ENCODE peak calls at places on chromosomes 16 and 17, in five cellular contexts. X is suprapubic skin, Q is sigmoid colon, W is transverse colon, C is GM23338. A is an unnamed sample.

GRCh38 chr17:44828919-44829557 is 1.0 kb downstream of the GJC1 start:
- DNase-seq in Q (no peak), X (no peak), C (no peak), W (no peak), A (no peak)

GRCh38 chr16:78129349-78129748 is 29.9 kb downstream of the WWOX start:
- DNase-seq in W (no peak), X (no peak), C (no peak), Q (no peak), A (no peak)

GRCh38 chr16:46733319-46733830 is 14.8 kb downstream of the MYLK3 start:
- DNase-seq in Q (peak; percentile 37), W (no peak), C (no peak), X (peak; percentile 35), A (no peak)

GRCh38 chr16:75537795-75538194 is 1.9 kb upstream of the CHST5 start:
- DNase-seq in X (no peak), C (no peak), Q (no peak), W (no peak), A (no peak)

GRCh38 chr16:22250522-22250921 is 44.4 kb downstream of the EEF2K start:
- DNase-seq in X (no peak), W (no peak), Q (no peak), C (no peak), A (no peak)

GRCh38 chr17:66625321-66625767 is 209.6 kb upstream of the CACNG5 start:
- DNase-seq in W (no peak), Q (no peak), C (peak; percentile 62), X (no peak), A (peak; percentile 63)

GRCh38 chr17:68452724-68453290 is 4.5 kb downstream of the WIPI1 start:
- DNase-seq in C (no peak), X (no peak), Q (no peak), W (no peak), A (no peak)

GRCh38 chr17:57819273-57819672 is 30.6 kb downstream of the MRPS23 start:
- DNase-seq in W (no peak), C (no peak), Q (no peak), X (no peak), A (no peak)

GRCh38 chr16:89805136-89805905 is 11.1 kb downstream of the FANCA start:
- DNase-seq in X (no peak), Q (no peak), W (no peak), C (no peak), A (no peak)

DNA sequence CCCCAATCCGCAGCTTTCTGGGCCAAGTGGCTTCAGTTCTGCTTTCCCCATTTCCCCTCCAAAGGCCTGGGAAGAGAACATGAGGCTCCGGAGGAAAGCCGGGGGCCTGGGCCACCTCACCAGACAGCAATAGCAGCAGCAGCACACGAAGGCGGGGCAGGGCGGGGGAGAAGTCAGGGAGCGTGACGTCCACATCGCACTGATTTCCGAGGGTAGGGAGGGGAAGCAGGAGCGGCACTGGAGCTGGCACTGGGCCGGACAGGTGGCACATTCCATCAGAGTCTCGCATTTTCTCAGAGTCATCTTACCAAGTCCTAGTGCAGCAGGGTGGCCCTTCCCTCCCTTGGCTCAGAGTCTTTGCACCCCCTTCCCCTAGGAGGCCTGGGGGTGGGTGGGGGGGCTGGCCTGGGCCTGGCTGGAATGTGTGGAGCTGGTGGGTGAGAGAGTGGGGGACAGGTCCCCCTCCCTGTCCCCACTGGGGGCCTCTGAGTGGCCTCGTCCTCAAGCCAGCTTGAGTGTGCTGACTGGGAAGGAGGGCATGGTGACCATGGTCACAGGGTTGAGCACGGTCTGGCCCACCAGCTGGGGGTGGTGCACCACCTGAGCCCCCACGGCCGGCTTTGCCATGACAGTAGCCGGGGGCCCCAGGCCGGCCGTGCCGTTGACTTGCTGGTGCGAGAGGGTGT is 14.3 kb downstream of the MNT start:
- DNase-seq in W (peak; percentile 82), C (no peak), Q (no peak), X (no peak), A (peak; percentile 10)
- TF ChIP-seq POLR2AphosphoS5 in W (no peak), C (no peak), Q (no peak), X (no peak), A (no peak)

GRCh38 chr17:50035930-50036329 is 20.0 kb upstream of the ITGA3 start:
- DNase-seq in X (no peak), W (no peak), C (no peak), Q (no peak), A (no peak)

GRCh38 chr17:50035421-50035879 is 20.5 kb upstream of the ITGA3 start:
- DNase-seq in X (peak; percentile 46), W (no peak), C (no peak), Q (no peak), A (peak; percentile 17)

GRCh38 chr17:50039058-50039457 is 16.9 kb upstream of the ITGA3 start:
- DNase-seq in W (no peak), Q (no peak), X (peak; percentile 25), C (no peak), A (peak; percentile 10)

GRCh38 chr17:50036455-50037320 is 19.2 kb upstream of the ITGA3 start:
- DNase-seq in C (no peak), W (no peak), X (no peak), Q (no peak), A (peak; percentile 23)

GRCh38 chr17:50037321-50038107 is 18.4 kb upstream of the ITGA3 start:
- DNase-seq in X (peak; percentile 51), W (peak; percentile 53), Q (peak; percentile 92), C (no peak), A (peak; percentile 55)
- TF ChIP-seq POLR2AphosphoS5 in X (no peak), W (peak; percentile 17), Q (peak; percentile 33), C (no peak), A (peak; percentile 24)

GRCh38 chr16:29816694-29817441 is 916 bp downstream of the PAGR1 start:
- DNase-seq in C (peak; percentile 80), X (peak; percentile 86), W (peak; percentile 73), Q (peak; percentile 88), A (peak; percentile 63)
- TF ChIP-seq POLR2AphosphoS5 in C (peak; percentile 40), X (no peak), W (peak; percentile 12), Q (peak; percentile 33), A (no peak)

GRCh38 chr17:2892305-2892971 is 96.2 kb downstream of the RAP1GAP2 start:
- DNase-seq in W (peak; percentile 34), X (no peak), C (no peak), Q (no peak), A (peak; percentile 24)
- TF ChIP-seq POLR2AphosphoS5 in W (no peak), X (no peak), C (no peak), Q (no peak), A (peak; percentile 53)

GRCh38 chr16:68939921-68940320 is 96.6 kb downstream of the TANGO6 start:
- DNase-seq in C (no peak), W (no peak), X (no peak), Q (no peak), A (no peak)

GRCh38 chr16:68934402-68934801 is 91.1 kb downstream of the TANGO6 start:
- DNase-seq in Q (no peak), X (no peak), W (no peak), C (no peak), A (no peak)

GRCh38 chr16:68935008-68935407 is 91.7 kb downstream of the TANGO6 start:
- DNase-seq in C (no peak), W (no peak), X (no peak), Q (no peak), A (no peak)

DNA sequence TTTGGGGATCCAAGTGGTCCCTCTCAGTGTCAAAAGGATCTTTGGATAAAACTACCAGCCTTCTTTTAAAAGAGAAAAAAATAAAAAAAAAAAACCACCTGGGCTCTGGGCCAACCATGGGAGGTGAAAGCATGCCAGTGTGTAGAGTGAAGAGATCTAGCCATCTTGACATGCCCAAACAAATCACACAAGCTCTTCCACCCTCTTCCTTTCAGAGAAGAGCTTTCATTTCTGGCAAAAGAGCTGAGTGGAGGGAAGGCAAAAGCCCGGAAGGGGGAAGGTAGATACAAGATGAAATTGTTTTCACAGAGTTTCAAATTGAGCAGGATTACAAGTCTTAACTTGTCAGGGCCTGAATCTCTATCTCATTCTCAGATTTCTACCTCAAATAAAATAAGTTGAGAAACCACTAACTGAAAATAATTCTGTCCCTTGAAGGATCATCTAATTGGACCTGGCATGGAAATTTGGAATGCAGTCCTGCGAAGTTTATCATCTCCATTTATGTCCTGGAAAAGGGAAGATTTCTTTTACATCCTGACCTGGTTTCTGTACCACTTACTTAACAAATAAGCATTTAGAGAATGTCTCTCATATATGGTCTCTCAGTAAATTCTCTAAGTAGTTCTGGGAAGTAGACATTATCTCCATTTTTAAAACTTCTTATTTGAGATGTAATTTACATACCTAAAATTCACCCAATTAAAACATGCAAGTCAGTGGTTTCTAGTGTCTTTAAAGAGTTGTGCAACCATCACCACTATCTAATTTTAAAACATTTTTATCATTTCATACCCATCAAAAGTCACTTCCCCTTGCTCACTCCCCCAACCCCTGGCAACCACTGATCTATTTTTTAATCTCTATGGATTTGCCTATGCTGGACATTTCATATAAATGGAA is 93.6 kb downstream of the TANGO6 start:
- DNase-seq in X (no peak), Q (no peak), C (no peak), W (no peak), A (no peak)
- TF ChIP-seq POLR2AphosphoS5 in X (no peak), Q (no peak), C (no peak), W (no peak), A (no peak)

DNA sequence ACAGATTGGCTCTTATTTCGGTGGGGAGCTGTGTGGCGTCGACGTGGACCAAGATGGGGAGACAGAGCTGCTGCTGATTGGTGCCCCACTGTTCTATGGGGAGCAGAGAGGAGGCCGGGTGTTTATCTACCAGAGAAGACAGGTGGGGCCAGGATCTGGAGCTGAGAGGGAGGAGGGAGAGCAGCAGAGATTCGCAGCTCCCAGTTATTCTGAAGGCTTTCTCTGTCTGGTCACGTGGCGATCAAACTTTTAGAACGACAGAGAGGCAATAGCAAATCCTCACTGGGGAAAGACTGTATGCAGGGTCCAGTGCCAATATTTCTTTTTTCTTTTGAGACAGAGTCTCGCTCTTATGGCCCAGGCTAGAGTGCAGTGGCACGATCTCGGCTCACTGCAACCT is 22.2 kb downstream of the ITGAL start:
- DNase-seq in Q (no peak), C (peak; percentile 21), X (no peak), W (no peak), A (no peak)
- TF ChIP-seq POLR2AphosphoS5 in Q (no peak), C (no peak), X (no peak), W (no peak), A (no peak)

DNA sequence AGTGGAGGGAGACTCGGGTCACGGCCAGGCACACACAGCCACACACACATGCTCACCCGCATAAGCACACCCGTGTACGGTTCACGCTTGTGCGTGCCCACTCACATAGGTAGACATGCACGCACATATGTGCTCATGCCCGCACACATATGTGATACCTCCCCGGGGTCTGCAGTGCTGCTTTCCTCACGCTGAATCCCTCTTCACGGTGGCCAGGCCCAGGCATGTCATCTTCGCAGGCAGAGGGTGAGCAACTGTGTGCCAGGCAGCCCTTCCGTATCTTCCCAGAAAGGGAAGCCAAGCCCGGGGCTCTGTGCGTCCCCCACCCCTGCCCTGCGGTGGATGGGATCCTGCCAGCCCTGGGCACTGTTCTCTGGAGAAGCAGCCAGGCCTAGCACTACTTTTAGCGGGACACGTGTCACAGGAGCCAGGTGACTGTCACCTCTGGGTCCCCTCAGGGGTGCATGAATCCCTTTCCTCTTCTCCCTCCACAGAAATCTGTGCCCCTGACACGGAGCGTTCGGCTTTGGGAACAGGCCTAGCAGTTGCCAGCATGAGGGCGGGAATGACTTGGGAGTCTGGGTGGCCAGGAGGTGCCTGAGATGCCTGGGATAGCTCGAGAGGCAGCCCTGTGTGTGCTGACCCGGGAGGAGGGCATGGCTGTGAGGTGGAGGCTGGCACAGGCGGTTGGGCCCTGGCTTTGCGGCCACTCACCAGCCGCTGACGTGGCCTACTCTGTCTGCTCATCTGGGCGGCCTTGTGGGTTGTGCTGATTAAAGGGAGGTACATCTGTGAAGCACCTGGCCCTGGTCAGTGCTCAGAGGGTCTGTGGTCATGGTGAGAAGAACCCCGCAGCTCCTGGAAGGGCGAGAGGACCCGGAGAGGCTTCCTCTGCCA is 47.5 kb downstream of the BAIAP2 start:
- DNase-seq in Q (no peak), W (no peak), C (no peak), X (no peak), A (peak; percentile 74)
- TF ChIP-seq POLR2AphosphoS5 in Q (no peak), W (no peak), C (no peak), X (no peak), A (no peak)

GRCh38 chr16:87855852-87856715 is 13.2 kb downstream of the SLC7A5 start:
- DNase-seq in C (no peak), W (peak; percentile 85), X (no peak), Q (peak; percentile 91), A (peak; percentile 75)
- TF ChIP-seq POLR2AphosphoS5 in C (no peak), W (peak; percentile 70), X (no peak), Q (peak; percentile 48), A (no peak)